ENCODE peak calls at places on chromosomes 4 and X, in four cellular contexts. S is neural progenitor cell, P is SK-N-SH, Z is HCT116. J is an unnamed sample.

GRCh38 chr4:55396305-55397023 is 707 bp downstream of the TMEM165 start:
- DNase-seq in S (peak; percentile 83), Z (no peak), P (peak; percentile 79), J (peak; percentile 73)

GRCh38 chrX:54358424-54359211 is 772 bp upstream of the WNK3 start:
- DNase-seq in S (peak; percentile 96), P (peak; percentile 71), Z (no peak), J (peak; percentile 35)

GRCh38 chr4:147958057-147958456 is 226.2 kb downstream of the ARHGAP10 start:
- DNase-seq in Z (no peak), P (no peak), S (no peak), J (no peak)

GRCh38 chr4:83364312-83364711 is 29.7 kb upstream of the HPSE start:
- DNase-seq in P (no peak), S (no peak), Z (no peak), J (no peak)

GRCh38 chr4:180828455-180829018 is 1414.7 kb upstream of the TENM3 start:
- DNase-seq in S (peak; percentile 51), Z (peak; percentile 69), P (peak; percentile 51), J (peak; percentile 78)

GRCh38 chr4:3436798-3437581 is 4.8 kb upstream of the HGFAC start:
- DNase-seq in Z (peak; percentile 62), P (no peak), S (no peak), J (peak; percentile 83)

GRCh38 chrX:22800806-22801205 is 199.0 kb upstream of the DDX53 start:
- DNase-seq in Z (no peak), S (no peak), P (no peak), J (peak; percentile 58)

GRCh38 chrX:1134976-1135375 is 77.5 kb downstream of the CRLF2 start:
- DNase-seq in S (no peak), Z (no peak), P (no peak), J (no peak)

GRCh38 chrX:74656079-74656745 is 41.8 kb upstream of the RLIM start:
- DNase-seq in Z (no peak), S (no peak), P (no peak), J (peak; percentile 45)

GRCh38 chr4:25722964-25723363 is 67.3 kb downstream of the SLC34A2 start:
- DNase-seq in P (no peak), Z (no peak), S (no peak), J (no peak)

GRCh38 chrX:144265641-144266040 is 381.8 kb downstream of the UBE2NL start:
- DNase-seq in Z (no peak), P (peak; percentile 1), S (no peak), J (no peak)

GRCh38 chr4:7134737-7135388 is 57.5 kb upstream of the SORCS2 start:
- DNase-seq in S (no peak), Z (no peak), P (no peak), J (peak; percentile 94)

GRCh38 chr4:43282534-43282933 is 390.0 kb downstream of the GRXCR1 start:
- DNase-seq in Z (no peak), S (peak; percentile 11), P (no peak), J (no peak)

GRCh38 chr4:180665481-180665880 is 1577.7 kb upstream of the TENM3 start:
- DNase-seq in P (no peak), Z (no peak), S (no peak), J (no peak)

GRCh38 chr4:123978637-123979036 is 582.0 kb downstream of the SPRY1 start:
- DNase-seq in Z (no peak), S (no peak), P (no peak), J (no peak)

GRCh38 chr4:8819421-8820177 is 52.0 kb downstream of the HMX1 start:
- DNase-seq in P (peak; percentile 37), Z (no peak), S (peak; percentile 21), J (no peak)

GRCh38 chr4:104064650-104065577 is 345.1 kb upstream of the TACR3 start:
- DNase-seq in P (peak; percentile 25), S (peak; percentile 80), Z (peak; percentile 56), J (peak; percentile 41)

GRCh38 chr4:84848432-84848831 is 118.1 kb downstream of the WDFY3 start:
- DNase-seq in Z (no peak), P (no peak), S (no peak), J (no peak)

GRCh38 chr4:185709802-185710486 is 102.0 kb downstream of the SORBS2 start:
- DNase-seq in S (no peak), P (no peak), Z (no peak), J (peak; percentile 39)

GRCh38 chr4:190018201-190018920 is 8.7 kb downstream of the FRG2 start:
- DNase-seq in S (no peak), P (no peak), Z (no peak), J (no peak)

GRCh38 chrX:86171366-86171765 is 23.1 kb downstream of the DACH2 start:
- DNase-seq in S (peak; percentile 48), Z (no peak), P (peak; percentile 4), J (peak; percentile 53)

GRCh38 chr4:132982151-132982550 is 166.9 kb upstream of the PCDH10 start:
- DNase-seq in P (no peak), Z (no peak), S (no peak), J (no peak)

GRCh38 chrX:97898798-97899197 is 1015.1 kb downstream of the RPA4 start:
- DNase-seq in Z (no peak), S (no peak), P (no peak), J (peak; percentile 7)

GRCh38 chrX:128156204-128156603 is 104.0 kb upstream of the ACTRT1 start:
- DNase-seq in S (no peak), Z (no peak), P (no peak), J (no peak)

GRCh38 chr4:22348410-22348809 is 167.5 kb downstream of the ADGRA3 start:
- DNase-seq in Z (no peak), S (no peak), P (no peak), J (peak; percentile 31)

GRCh38 chrX:152450076-152450475 is 1.0 kb downstream of the GABRA3 start:
- DNase-seq in Z (no peak), S (no peak), P (no peak), J (no peak)

GRCh38 chrX:7228226-7228625 is 80.3 kb upstream of the PUDP start:
- DNase-seq in S (no peak), P (no peak), Z (no peak), J (no peak)

GRCh38 chr4:62117879-62118278 is 917.8 kb downstream of the ADGRL3 start:
- DNase-seq in Z (no peak), P (no peak), S (no peak), J (no peak)

GRCh38 chr4:112213850-112214249 is 17.7 kb upstream of the AP1AR start:
- DNase-seq in P (no peak), S (no peak), Z (no peak), J (peak; percentile 88)

GRCh38 chr4:180060159-180060889 is 2182.9 kb upstream of the TENM3 start:
- DNase-seq in S (peak; percentile 39), Z (no peak), P (peak; percentile 11), J (peak; percentile 2)

GRCh38 chr4:61493041-61493440 is 292.9 kb downstream of the ADGRL3 start:
- DNase-seq in P (no peak), S (no peak), Z (no peak), J (no peak)

GRCh38 chrX:136586386-136586785 is 54.4 kb downstream of the VGLL1 start:
- DNase-seq in Z (no peak), S (no peak), P (no peak), J (peak; percentile 44)

GRCh38 chrX:17590892-17591740 is 146.2 kb upstream of the SCML1 start:
- DNase-seq in P (peak; percentile 49), S (peak; percentile 65), Z (peak; percentile 49), J (peak; percentile 79)
- H3K9ac ChIP-seq in P (no peak overlapping the region), S (no peak overlapping the region), Z (no peak overlapping the region), J (peak overlapping the region; percentile 68)

DNA sequence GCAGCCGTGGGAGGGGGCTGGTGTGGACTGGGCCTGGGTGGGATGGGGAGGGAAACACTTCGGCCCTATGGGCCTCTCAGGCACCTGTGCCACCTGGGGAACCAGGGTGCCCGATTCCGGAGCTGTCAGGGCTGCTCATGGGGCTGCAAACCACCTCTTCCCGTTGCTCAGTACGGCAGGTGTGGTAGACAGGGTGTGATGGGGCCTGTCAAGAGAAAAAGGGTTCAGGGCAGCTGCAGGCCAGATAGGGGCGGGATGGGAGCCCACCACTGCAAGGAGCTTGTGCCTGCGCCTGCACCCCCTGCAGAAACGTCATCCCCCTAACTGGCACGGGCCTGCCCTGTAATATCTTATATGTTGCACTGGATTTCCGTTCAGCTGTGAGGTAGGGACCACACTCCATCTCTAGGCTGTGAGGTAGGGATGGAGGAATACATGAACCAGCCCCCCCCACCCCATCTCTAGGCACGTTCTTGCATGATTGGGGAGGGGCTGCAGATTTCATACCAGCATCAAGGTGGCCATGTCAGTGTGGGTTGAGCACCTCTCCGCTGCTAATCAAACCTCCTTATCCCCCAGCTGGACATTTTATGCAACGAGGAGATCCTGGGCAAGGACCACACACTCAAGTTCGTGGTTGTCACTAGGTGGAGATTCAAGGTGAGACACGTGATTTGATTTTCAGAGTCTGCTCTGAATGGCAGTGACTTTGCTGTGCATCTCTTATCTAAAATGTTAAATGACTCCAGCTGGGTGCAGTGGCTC is 59.0 kb downstream of the PCGF3 start:
- DNase-seq in P (no peak), Z (no peak), S (no peak), J (no peak)
- H4K20me1 ChIP-seq in P (peaks cover 62% of the 10 kb centered on the region), Z (no peaks in the 10 kb centered on the region), S (peaks cover 25% of the 10 kb centered on the region), J (peaks cover 3% of the 10 kb centered on the region)

DNA sequence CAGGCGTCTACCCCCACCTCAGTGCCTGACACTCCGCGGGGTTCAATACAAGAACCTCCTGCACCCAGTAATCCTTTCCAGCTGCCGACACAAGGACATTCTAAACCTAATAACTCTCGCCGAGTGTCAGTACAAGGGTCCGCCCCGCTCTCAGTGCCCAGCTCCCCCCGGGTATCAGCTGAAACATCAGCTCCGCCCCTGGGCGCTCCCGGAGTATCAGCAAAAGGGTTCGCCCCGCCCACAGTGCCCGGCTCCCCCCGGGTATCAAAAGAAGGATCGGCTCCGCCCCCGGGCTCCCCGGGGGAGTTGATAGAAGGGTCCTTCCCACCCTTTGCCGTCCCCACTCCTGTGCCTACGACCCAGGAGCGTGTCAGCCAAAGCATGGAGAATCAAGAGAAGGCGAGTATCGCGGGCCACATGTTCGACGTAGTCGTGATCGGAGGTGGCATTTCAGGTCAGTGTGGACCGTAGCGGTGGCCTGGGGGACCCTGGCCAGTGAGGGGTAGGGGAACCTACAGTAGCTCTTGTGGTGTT is at the start of gene MAOA:
- DNase-seq in S (peak; percentile 66), P (peak; percentile 61), Z (no peak), J (no peak)
- TF ChIP-seq EZH2phosphoT487 in S (no peak), P (no peak), Z (no peak), J (no peak)

GRCh38 chr4:76198411-76199237 is 15.0 kb downstream of the SCARB2 start:
- DNase-seq in S (peak; percentile 52), Z (no peak), P (peak; percentile 61), J (peak; percentile 87)
- H3K9ac ChIP-seq in S (no peak overlapping the region), Z (no peak overlapping the region), P (peak overlapping the region; percentile 9), J (peak overlapping the region; percentile 58)

GRCh38 chr4:48668254-48669017 is 111.6 kb downstream of the FRYL start:
- DNase-seq in P (no peak), S (no peak), Z (no peak), J (no peak)
- H4K20me1 ChIP-seq in P (peaks cover 8% of the 10 kb centered on the region), S (peaks cover 9% of the 10 kb centered on the region), Z (no peaks in the 10 kb centered on the region), J (no peaks in the 10 kb centered on the region)